ENCODE peak calls at places on chromosome 16, in six cellular contexts. E is CD4-positive, CD25-positive, alpha-beta regulatory T cell; Q is germinal center; M is NCI-H1105 treated with DMSO at 0.1 percent for 48 hours; S is Peyer's patch; C is kidney tubule cell. Z is an unnamed sample.

GRCh38 chr16:67857547-67858233 is 10.2 kb upstream of the CENPT start:
- DNase-seq in M (no peak), S (no peak), E (no peak), C (peak), Q (no peak), Z (peak)

GRCh38 chr16:77856455-77857138 is 68.2 kb downstream of the VAT1L start:
- DNase-seq in Q (no peak), S (no peak), M (no peak), C (no peak), E (no peak), Z (no peak)

GRCh38 chr16:24125199-24125598 is 130.9 kb upstream of the CACNG3 start:
- DNase-seq in Q (no peak), E (no peak), S (no peak), C (no peak), M (no peak), Z (no peak)

GRCh38 chr16:17302213-17302612 is 168.5 kb downstream of the XYLT1 start:
- DNase-seq in S (peak), C (no peak), Q (peak), M (no peak), E (peak), Z (no peak)

GRCh38 chr16:89170346-89171215 is 967 bp upstream of the CDH15 start:
- DNase-seq in Q (no peak), M (peak), E (no peak), C (peak), S (peak), Z (peak)

GRCh38 chr16:15879255-15879804 is 9.1 kb downstream of the CEP20 start:
- DNase-seq in S (no peak), E (no peak), C (peak), M (no peak), Q (no peak), Z (peak)

GRCh38 chr16:57519796-57520360 is 16.5 kb downstream of the CCDC102A start:
- DNase-seq in M (peak), S (peak), Q (peak), E (peak), C (peak), Z (peak)

GRCh38 chr16:8585942-8586341 is 4.4 kb downstream of the TMEM114 start:
- DNase-seq in M (no peak), Q (no peak), E (no peak), C (no peak), S (no peak), Z (no peak)

GRCh38 chr16:59783191-59783590 is 1049.1 kb upstream of the GOT2 start:
- DNase-seq in M (no peak), Q (no peak), C (no peak), S (no peak), E (no peak), Z (no peak)

GRCh38 chr16:11576427-11577289 is 10.1 kb downstream of the LITAF start:
- DNase-seq in E (no peak), Q (peak), C (peak), M (no peak), S (peak), Z (no peak)